ENCODE peak calls at places on chromosomes 11 and 22, in five cellular contexts. I is activated CD8-positive, alpha-beta T cell treated with anti-CD3 and anti-CD28 coated beads, Interleukin-2, amount 10 ng/mL, durations not matched to agents 7 days and 5 days; Y is Calu3; A is effector memory CD8-positive, alpha-beta T cell; O is astrocyte of the spinal cord. C is an unnamed sample.
A peak's percentile ranks its signal among the peaks of the same experiment; 100 is the strongest.

GRCh38 chr22:36470994-36471331 is 10.5 kb downstream of the TXN2 start:
- DNase-seq in A (no peak), Y (no peak), O (peak; percentile 80), I (no peak), C (no peak)

GRCh38 chr11:73271936-73272679 is at the start of gene P2RY6:
- DNase-seq in A (no peak), I (no peak), O (peak; percentile 20), Y (no peak), C (no peak)

GRCh38 chr22:27218012-27218483 is 560.7 kb downstream of the MIAT start:
- DNase-seq in A (no peak), Y (no peak), O (no peak), I (no peak), C (no peak)

GRCh38 chr11:75066061-75066460 is 30.6 kb downstream of the OR2AT4 start:
- DNase-seq in O (no peak), A (no peak), I (no peak), Y (no peak), C (no peak)

GRCh38 chr11:64604458-64605247 is 13.6 kb downstream of the SLC22A12 start:
- DNase-seq in Y (no peak), A (no peak), I (no peak), O (no peak), C (no peak)

GRCh38 chr11:120344302-120345004 is 8.2 kb downstream of the ARHGEF12 start:
- DNase-seq in Y (no peak), I (peak; percentile 85), O (peak; percentile 64), A (peak; percentile 55), C (peak; percentile 32)

GRCh38 chr22:35538801-35539321 is 1.8 kb upstream of the RASD2 start:
- DNase-seq in O (no peak), A (no peak), I (peak; percentile 41), Y (peak; percentile 61), C (peak; percentile 7)

GRCh38 chr11:86440305-86440716 is 65.6 kb downstream of the CCDC81 start:
- DNase-seq in A (no peak), O (peak; percentile 74), I (no peak), Y (no peak), C (no peak)

GRCh38 chr11:105781807-105782206 is 171.9 kb downstream of the GRIA4 start:
- DNase-seq in A (no peak), Y (no peak), I (no peak), O (no peak), C (no peak)

GRCh38 chr11:69799097-69799496 is 20.1 kb downstream of the FGF3 start:
- DNase-seq in I (no peak), O (no peak), Y (no peak), A (no peak), C (no peak)

GRCh38 chr11:40338062-40338461 is 1121.4 kb downstream of the LRRC4C start:
- DNase-seq in Y (no peak), I (no peak), A (no peak), O (no peak), C (no peak)

GRCh38 chr11:75615709-75616108 is 53.1 kb downstream of the MAP6 start:
- DNase-seq in I (no peak), A (no peak), O (no peak), Y (no peak), C (no peak)

GRCh38 chr11:128029219-128029722 is 558.1 kb downstream of the ETS1 start:
- DNase-seq in I (no peak), O (no peak), A (no peak), Y (no peak), C (no peak)

GRCh38 chr22:38350444-38351359 is 33.5 kb upstream of the CSNK1E start:
- DNase-seq in I (peak; percentile 14), A (no peak), O (no peak), Y (no peak), C (no peak)

GRCh38 chr11:31442086-31442485 is 67.3 kb downstream of the IMMP1L start:
- DNase-seq in O (no peak), I (no peak), A (no peak), Y (no peak), C (no peak)

GRCh38 chr11:85774256-85775097 is 36.5 kb downstream of the SYTL2 start:
- DNase-seq in O (no peak), Y (no peak), I (no peak), A (no peak), C (no peak)

GRCh38 chr22:36860821-36861659 is at the start of gene NCF4:
- DNase-seq in Y (no peak), A (peak; percentile 8), I (peak; percentile 70), O (no peak), C (peak; percentile 24)

GRCh38 chr11:70618471-70619101 is 220.3 kb downstream of the CTTN start:
- DNase-seq in I (no peak), A (no peak), O (no peak), Y (no peak), C (no peak)

GRCh38 chr11:103530257-103530656 is 421.0 kb downstream of the DYNC2H1 start:
- DNase-seq in I (no peak), A (no peak), O (no peak), Y (no peak), C (no peak)

GRCh38 chr11:67195971-67196418 is 70.3 kb upstream of the GRK2 start:
- DNase-seq in I (no peak), O (peak; percentile 61), A (no peak), Y (no peak), C (no peak)

GRCh38 chr22:38397189-38398097 is 57.6 kb downstream of the KCNJ4 start:
- DNase-seq in Y (peak; percentile 53), A (peak; percentile 14), O (peak; percentile 33), I (no peak), C (no peak)

GRCh38 chr11:60924110-60924905 is at the start of gene TMEM132A:
- DNase-seq in A (no peak), O (peak; percentile 58), I (no peak), Y (peak; percentile 82), C (no peak)

GRCh38 chr22:49320714-49321476 is 506.8 kb downstream of the BRD1 start:
- DNase-seq in O (no peak), I (peak; percentile 14), Y (no peak), A (no peak), C (no peak)

GRCh38 chr22:50674606-50675552 is 2.3 kb downstream of the SHANK3 start:
- DNase-seq in Y (peak; percentile 84), A (no peak), O (no peak), I (no peak), C (no peak)

GRCh38 chr11:58742981-58743880 is 11.5 kb upstream of the GLYAT start:
- DNase-seq in A (no peak), Y (no peak), I (no peak), O (no peak), C (no peak)

GRCh38 chr11:1022411-1022810 is 14.1 kb downstream of the MUC6 start:
- DNase-seq in I (no peak), A (no peak), O (no peak), Y (no peak), C (no peak)

GRCh38 chr11:834371-835316 is 1.9 kb downstream of the CD151 start:
- DNase-seq in O (peak; percentile 69), I (no peak), A (no peak), Y (peak; percentile 96), C (no peak)

GRCh38 chr11:26730711-26731460 is 9.0 kb upstream of the SLC5A12 start:
- DNase-seq in Y (no peak), A (no peak), O (peak; percentile 10), I (no peak), C (no peak)

GRCh38 chr22:38984224-38984623 is 2.1 kb downstream of the APOBEC3B start:
- DNase-seq in O (no peak), Y (no peak), I (no peak), A (no peak), C (no peak)